ENCODE peak calls at places on chromosomes 7 and 10, in six cellular contexts. A is GM12878, E is GM23338, N is sigmoid colon, Y is GM12891, M is HCT116. T is an unnamed sample.

GRCh38 chr10:79383974-79384606 is 36.8 kb downstream of the PPIF start:
- DNase-seq in A (no peak), E (no peak), N (peak; percentile 61), Y (no peak), M (no peak), T (peak; percentile 72)

GRCh38 chr7:121741896-121742295 is 131.1 kb upstream of the PTPRZ1 start:
- DNase-seq in A (no peak), E (no peak), N (no peak), Y (no peak), M (no peak), T (no peak)

GRCh38 chr10:110512461-110513187 is 14.9 kb downstream of the DUSP5 start:
- DNase-seq in A (no peak), E (no peak), N (peak; percentile 62), Y (no peak), M (no peak), T (no peak)

GRCh38 chr7:117148971-117149370 is 173.9 kb downstream of the WNT2 start:
- DNase-seq in A (no peak), E (peak; percentile 77), N (no peak), Y (no peak), M (no peak), T (no peak)

GRCh38 chr7:16060492-16060891 is 360.8 kb downstream of the CRPPA start:
- DNase-seq in A (no peak), E (no peak), N (no peak), Y (no peak), M (no peak), T (no peak)

GRCh38 chr10:77973276-77973675 is 46.7 kb upstream of the DLG5 start:
- DNase-seq in A (no peak), E (no peak), N (no peak), Y (no peak), M (no peak), T (no peak)

GRCh38 chr7:46559194-46559576 is 638.1 kb upstream of the IGFBP3 start:
- DNase-seq in A (no peak), E (no peak), N (no peak), Y (no peak), M (no peak), T (no peak)

GRCh38 chr10:4034907-4035581 is 250.0 kb upstream of the KLF6 start:
- DNase-seq in A (no peak), E (no peak), N (no peak), Y (no peak), M (no peak), T (no peak)

GRCh38 chr10:18793951-18794350 is 134.7 kb downstream of the ARL5B start:
- DNase-seq in A (no peak), E (peak; percentile 54), N (no peak), Y (no peak), M (peak; percentile 6), T (no peak)

GRCh38 chr7:95297041-95297440 is 27.3 kb downstream of the PON1 start:
- DNase-seq in A (no peak), E (no peak), N (no peak), Y (no peak), M (no peak), T (no peak)

GRCh38 chr7:148884299-148885022 is 370 bp upstream of the EZH2 start:
- DNase-seq in A (peak; percentile 56), E (peak; percentile 89), N (peak; percentile 96), Y (peak; percentile 92), M (peak; percentile 74), T (peak; percentile 93)

GRCh38 chr10:44978570-44979280 is at the start of gene DEPP1:
- DNase-seq in A (no peak), E (peak; percentile 93), N (peak; percentile 98), Y (no peak), M (peak; percentile 90), T (peak; percentile 92)

GRCh38 chr7:34361663-34362250 is 296.3 kb upstream of the NPSR1 start:
- DNase-seq in A (no peak), E (no peak), N (no peak), Y (no peak), M (no peak), T (no peak)

GRCh38 chr7:84701524-84702306 is 485.1 kb downstream of the SEMA3D start:
- DNase-seq in A (no peak), E (no peak), N (no peak), Y (no peak), M (peak; percentile 94), T (no peak)

GRCh38 chr7:35975851-35976454 is 175.1 kb downstream of the SEPTIN7 start:
- DNase-seq in A (peak; percentile 25), E (peak; percentile 86), N (no peak), Y (no peak), M (peak; percentile 79), T (no peak)

GRCh38 chr10:24897326-24897926 is 55.0 kb downstream of the PRTFDC1 start:
- DNase-seq in A (no peak), E (no peak), N (no peak), Y (no peak), M (peak; percentile 45), T (no peak)

GRCh38 chr7:79282051-79282694 is 171.3 kb downstream of the MAGI2 start:
- DNase-seq in A (no peak), E (peak; percentile 53), N (no peak), Y (no peak), M (peak; percentile 35), T (no peak)

GRCh38 chr10:2212196-2212719 is 474.9 kb upstream of the ADARB2 start:
- DNase-seq in A (no peak), E (no peak), N (no peak), Y (no peak), M (no peak), T (no peak)

DNA sequence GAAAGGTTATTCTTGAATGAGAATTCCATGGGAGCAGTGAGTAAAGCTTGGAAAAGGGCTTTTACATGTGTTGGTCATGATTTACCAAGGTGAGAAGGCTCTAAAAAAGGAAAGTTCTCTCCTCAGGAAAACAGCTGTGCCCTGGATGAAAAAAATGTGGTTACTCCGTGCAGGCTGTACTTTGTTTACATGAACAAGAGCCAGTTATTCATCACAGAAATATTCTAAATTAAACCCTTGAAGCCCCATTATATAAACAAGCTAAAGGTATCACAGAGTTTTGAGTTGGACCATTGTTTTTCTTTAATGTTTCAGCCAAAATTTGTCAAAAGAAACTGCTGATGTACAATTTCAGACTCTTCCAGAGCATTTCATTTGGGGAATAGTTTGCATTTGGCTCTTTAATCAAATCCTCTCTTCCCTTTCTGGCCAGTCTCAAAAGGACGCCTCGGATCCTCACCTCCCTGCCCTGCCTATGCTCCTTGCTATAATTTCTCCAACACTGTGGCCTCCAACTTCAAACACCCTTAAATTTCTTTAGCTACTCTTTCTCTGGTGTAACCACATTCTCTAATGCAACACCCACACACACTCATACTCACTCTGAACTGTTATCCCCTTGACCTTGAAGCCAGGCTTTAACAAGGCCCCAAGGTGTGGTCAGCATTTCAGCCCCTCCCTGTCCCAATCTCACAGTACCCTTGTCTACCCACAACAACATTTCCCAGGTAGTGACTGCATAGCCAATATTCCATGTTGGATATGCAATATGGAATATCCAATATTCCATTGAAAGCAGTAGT is 47.3 kb downstream of the AFAP1L2 start:
- DNase-seq in A (no peak), E (no peak), N (no peak), Y (no peak), M (no peak), T (no peak)
- TF ChIP-seq POLR2AphosphoS5 in A (no peak), E (no peak), N (peak; percentile 55), Y (no peak), M (no peak), T (no peak)

DNA sequence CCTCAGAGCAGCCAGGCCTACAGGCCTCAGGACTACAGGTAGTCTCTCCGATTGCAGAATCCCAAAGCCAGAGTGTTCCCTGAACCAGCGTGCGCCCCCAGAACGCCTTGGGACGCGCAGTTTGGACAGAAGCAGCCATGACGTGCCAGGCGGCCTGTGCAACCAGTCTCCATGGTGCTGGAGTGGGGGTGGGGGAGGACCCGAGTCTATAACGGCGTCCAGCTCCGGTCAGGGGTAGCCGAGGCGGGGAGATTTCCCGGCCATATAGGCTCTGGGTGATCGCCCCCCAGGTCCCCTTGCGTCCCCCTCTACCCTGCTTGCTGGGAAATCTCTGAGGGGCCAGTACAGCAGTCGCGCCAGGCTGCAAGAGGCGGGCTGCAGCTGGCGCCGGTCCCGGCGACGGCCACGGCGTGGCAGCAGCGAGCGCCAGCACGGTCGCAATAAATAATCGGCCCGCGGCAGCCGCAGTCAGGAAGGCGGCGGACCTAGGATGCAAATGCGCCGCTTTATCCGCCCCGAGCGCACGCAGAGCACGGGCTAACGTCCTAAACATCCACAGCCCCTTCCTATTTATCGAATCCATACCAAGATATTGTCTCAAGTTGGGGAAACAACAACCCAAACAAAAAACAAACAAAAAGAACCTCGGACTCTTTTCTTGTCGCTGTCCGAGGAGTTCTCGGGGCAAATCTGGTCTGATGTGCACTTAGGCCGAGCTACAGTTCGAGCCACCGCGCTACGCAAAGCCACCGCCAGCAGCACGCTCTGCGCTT is 1.6 kb downstream of the HOXA3 start:
- DNase-seq in A (no peak), E (peak; percentile 85), N (peak; percentile 93), Y (peak; percentile 86), M (no peak), T (peak; percentile 86)
- TF ChIP-seq POLR2AphosphoS5 in A (no peak), E (no peak), N (peak; percentile 98), Y (no peak), M (peak; percentile 75), T (no peak)

DNA sequence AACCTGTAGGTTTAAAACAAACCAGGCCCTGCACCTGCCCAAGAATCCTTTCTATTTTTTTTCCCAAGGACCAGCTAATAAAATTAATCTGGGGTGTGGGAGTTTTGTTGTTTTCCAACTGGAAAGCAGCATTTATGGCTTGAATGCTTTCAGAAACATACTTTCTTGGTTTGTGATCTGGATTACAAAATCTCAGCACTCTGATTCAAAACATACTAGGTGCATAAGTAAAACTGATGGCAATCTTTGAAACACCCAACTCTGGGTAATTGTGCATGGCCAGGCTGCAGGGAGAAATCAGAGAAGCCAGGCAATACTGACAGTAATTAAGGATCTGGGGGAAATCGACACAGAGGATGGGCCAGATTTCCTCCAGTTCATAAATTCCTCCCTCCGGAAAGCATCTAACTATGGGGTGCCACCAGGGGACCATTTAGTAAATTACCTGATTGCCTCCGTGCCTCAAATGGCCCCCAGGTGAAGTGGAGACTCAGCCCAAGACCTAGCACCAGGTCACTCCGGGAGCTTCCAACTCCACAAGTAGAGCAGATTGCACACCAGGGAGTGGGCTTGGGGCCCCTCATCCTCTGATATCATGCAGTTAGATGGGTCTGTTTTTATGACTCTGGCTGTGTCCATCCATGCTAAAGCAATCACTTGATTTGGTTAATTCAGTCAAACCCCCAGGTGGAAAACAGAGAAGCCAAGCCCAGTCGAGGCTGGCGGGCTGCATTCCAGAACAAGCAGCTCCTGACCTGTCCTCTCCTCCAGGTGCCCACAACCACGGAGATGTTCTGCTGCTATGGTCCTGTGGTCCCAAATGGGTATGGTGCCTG is 15.2 kb upstream of the C10orf53 start:
- DNase-seq in A (no peak), E (no peak), N (no peak), Y (no peak), M (no peak), T (peak; percentile 59)
- TF ChIP-seq POLR2AphosphoS5 in A (no peak), E (no peak), N (no peak), Y (no peak), M (no peak), T (no peak)

DNA sequence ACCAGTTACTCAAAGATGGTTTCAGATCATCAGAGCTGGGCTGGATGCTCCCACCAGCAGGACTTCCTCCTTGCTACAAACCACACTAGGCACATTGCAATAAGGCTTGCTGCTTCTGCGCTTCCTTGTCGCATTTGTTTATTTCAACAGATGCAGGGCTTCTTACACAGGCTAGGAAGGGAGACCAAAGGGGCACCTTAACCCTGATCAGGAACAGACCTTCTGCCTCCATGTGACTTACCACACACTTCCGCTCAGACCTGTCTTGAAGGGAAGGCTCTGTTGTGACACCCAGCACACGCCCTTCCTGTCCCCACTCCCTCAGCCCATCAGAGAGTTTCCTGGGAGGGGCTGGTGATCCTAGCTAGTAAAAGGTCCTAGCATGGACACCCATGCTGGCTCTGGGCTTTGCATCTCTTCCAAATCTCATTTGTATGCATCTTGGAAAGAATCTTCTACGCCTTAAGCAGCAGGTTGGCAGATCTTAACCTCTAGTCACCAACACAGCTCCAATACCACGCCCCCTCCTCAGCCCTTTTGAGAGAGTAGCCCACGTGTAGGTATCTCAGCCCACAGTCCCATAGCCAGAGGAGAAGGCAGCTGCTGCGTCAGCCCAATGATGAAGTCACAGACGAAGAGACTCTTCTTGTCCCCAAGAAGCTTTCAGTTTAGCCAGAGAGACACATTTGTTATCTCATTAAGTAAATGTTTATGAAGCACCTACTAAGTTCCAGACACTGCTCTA is 47.1 kb upstream of the SVIL start:
- DNase-seq in A (no peak), E (no peak), N (no peak), Y (no peak), M (no peak), T (no peak)
- TF ChIP-seq POLR2AphosphoS5 in A (no peak), E (no peak), N (peak; percentile 51), Y (no peak), M (no peak), T (no peak)

T was measured in suprapubic skin.